ENCODE peak calls at places on chromosomes 16 and 17, in five cellular contexts. P, U, C, B and D are unnamed samples.

GRCh38 chr17:16033729-16034349 is 34.2 kb downstream of the TTC19 start:
- DNase-seq in P (peak), U (no peak), C (no peak), B (no peak), D (no peak)

GRCh38 chr17:73003487-73003886 is 89.0 kb downstream of the SLC39A11 start:
- DNase-seq in P (no peak), U (no peak), C (peak), B (no peak), D (no peak)

GRCh38 chr17:8803531-8804416 is 4.6 kb upstream of the MFSD6L start:
- DNase-seq in P (peak), U (no peak), C (no peak), B (no peak), D (no peak)

GRCh38 chr16:81140930-81141780 is 45.0 kb upstream of the GCSH start:
- DNase-seq in P (no peak), U (no peak), C (no peak), B (no peak), D (no peak)

GRCh38 chr16:85729907-85730465 is 20.9 kb downstream of the C16orf74 start:
- DNase-seq in P (no peak), U (no peak), C (no peak), B (no peak), D (no peak)

GRCh38 chr16:86763819-86764218 is 185.5 kb downstream of the FOXL1 start:
- DNase-seq in P (no peak), U (no peak), C (no peak), B (no peak), D (no peak)

GRCh38 chr17:72392056-72393010 is 271.5 kb downstream of the SOX9 start:
- DNase-seq in P (peak), U (peak), C (no peak), B (peak), D (no peak)

GRCh38 chr17:73390851-73391250 is 79.0 kb upstream of the CDC42EP4 start:
- DNase-seq in P (no peak), U (no peak), C (no peak), B (no peak), D (no peak)

GRCh38 chr16:4602330-4602729 is 12.4 kb downstream of the UBALD1 start:
- DNase-seq in P (no peak), U (no peak), C (no peak), B (no peak), D (no peak)

GRCh38 chr17:55116440-55116914 is 147.9 kb downstream of the STXBP4 start:
- DNase-seq in P (no peak), U (no peak), C (no peak), B (no peak), D (no peak)

GRCh38 chr16:77938913-77939312 is 83.4 kb upstream of the CLEC3A start:
- DNase-seq in P (no peak), U (no peak), C (no peak), B (no peak), D (no peak)

GRCh38 chr16:2786061-2786825 is 1.1 kb downstream of the PRSS33 start:
- DNase-seq in P (no peak), U (no peak), C (no peak), B (no peak), D (no peak)

GRCh38 chr17:77996256-77996655 is 37.8 kb downstream of the TNRC6C start:
- DNase-seq in P (no peak), U (no peak), C (no peak), B (no peak), D (no peak)

GRCh38 chr16:58148526-58148925 is 19.3 kb upstream of the CFAP20 start:
- DNase-seq in P (no peak), U (no peak), C (no peak), B (no peak), D (no peak)

GRCh38 chr17:49197346-49197998 is 12.9 kb downstream of the GNGT2 start:
- DNase-seq in P (no peak), U (no peak), C (no peak), B (no peak), D (no peak)

GRCh38 chr17:55416470-55417052 is 5.1 kb downstream of the MMD start:
- DNase-seq in P (peak), U (no peak), C (no peak), B (no peak), D (no peak)

GRCh38 chr16:1933097-1933661 is 9.8 kb downstream of the MSRB1 start:
- DNase-seq in P (no peak), U (no peak), C (no peak), B (no peak), D (peak)

GRCh38 chr16:77790964-77791363 is 2.6 kb downstream of the VAT1L start:
- DNase-seq in P (no peak), U (no peak), C (peak), B (no peak), D (no peak)

GRCh38 chr16:27149986-27150385 is 53.3 kb upstream of the KDM8 start:
- DNase-seq in P (peak), U (no peak), C (no peak), B (no peak), D (no peak)

GRCh38 chr17:43014946-43015519 is 7.2 kb downstream of the VAT1 start:
- DNase-seq in P (no peak), U (no peak), C (no peak), B (no peak), D (no peak)

GRCh38 chr16:15466886-15467781 is 32.7 kb downstream of the BMERB1 start:
- DNase-seq in P (no peak), U (no peak), C (no peak), B (no peak), D (no peak)

GRCh38 chr16:89334461-89334860 is 117.0 kb downstream of the ZNF778 start:
- DNase-seq in P (no peak), U (no peak), C (no peak), B (no peak), D (no peak)

GRCh38 chr16:4319454-4319853 is 3.6 kb downstream of the GLIS2 start:
- DNase-seq in P (peak), U (no peak), C (no peak), B (no peak), D (no peak)

GRCh38 chr16:10178079-10178478 is 4.1 kb downstream of the GRIN2A start:
- DNase-seq in P (no peak), U (no peak), C (no peak), B (no peak), D (no peak)

GRCh38 chr16:78740269-78740668 is 640.8 kb downstream of the WWOX start:
- DNase-seq in P (no peak), U (no peak), C (no peak), B (no peak), D (peak)

GRCh38 chr17:82015311-82015971 is 7.2 kb downstream of the CENPX start:
- DNase-seq in P (no peak), U (no peak), C (no peak), B (no peak), D (no peak)

GRCh38 chr16:30876867-30877266 is 17.0 kb downstream of the BCL7C start:
- DNase-seq in P (peak), U (no peak), C (no peak), B (no peak), D (no peak)

GRCh38 chr16:1508494-1509167 is 15.5 kb downstream of the TELO2 start:
- DNase-seq in P (no peak), U (no peak), C (no peak), B (no peak), D (no peak)

GRCh38 chr17:28399808-28400207 is 6.2 kb downstream of the SLC46A1 start:
- DNase-seq in P (no peak), U (no peak), C (no peak), B (no peak), D (no peak)

GRCh38 chr16:86984975-86985655 is 332.1 kb downstream of the C16orf95 start:
- DNase-seq in P (no peak), U (peak), C (peak), B (no peak), D (no peak)

GRCh38 chr17:4304417-4305027 is 40.7 kb upstream of the ANKFY1 start:
- DNase-seq in P (peak), U (peak), C (peak), B (peak), D (no peak)

GRCh38 chr16:89695875-89696597 is 5.5 kb downstream of the SPATA2L start:
- DNase-seq in P (no peak), U (no peak), C (no peak), B (no peak), D (peak)

GRCh38 chr16:48131201-48131600 is 24.6 kb downstream of the ABCC12 start:
- DNase-seq in P (no peak), U (no peak), C (no peak), B (no peak), D (no peak)

GRCh38 chr16:50121278-50121677 is 31.8 kb upstream of the TENT4B start:
- DNase-seq in P (peak), U (no peak), C (no peak), B (no peak), D (no peak)

GRCh38 chr17:3963214-3964201 is 729 bp downstream of the ATP2A3 start:
- DNase-seq in P (peak), U (no peak), C (peak), B (no peak), D (no peak)

GRCh38 chr17:81277421-81277820 is 17.7 kb downstream of the SLC38A10 start:
- DNase-seq in P (no peak), U (no peak), C (peak), B (peak), D (no peak)

GRCh38 chr17:28145348-28145747 is 102.9 kb downstream of the NLK start:
- DNase-seq in P (no peak), U (peak), C (no peak), B (no peak), D (no peak)

GRCh38 chr17:731943-732787 is at the start of gene TLCD3A:
- DNase-seq in P (peak), U (peak), C (peak), B (peak), D (peak)

GRCh38 chr16:57258226-57258909 is 13.3 kb downstream of the ARL2BP start:
- DNase-seq in P (no peak), U (no peak), C (no peak), B (no peak), D (peak)

GRCh38 chr17:27283057-27283456 is 10.9 kb upstream of the WSB1 start:
- DNase-seq in P (no peak), U (no peak), C (no peak), B (no peak), D (no peak)